ENCODE peak calls at places on chromosomes 7 and 10, in six cellular contexts. F is H1, S is HepG2, K is HCT116, T is K562, B is GM12878. N is an unnamed sample.

GRCh38 chr10:124152139-124152780 is 58.9 kb upstream of the CHST15 start:
- DNase-seq in F (no peak), K (peak), B (no peak), T (no peak), S (peak), N (no peak)

GRCh38 chr10:98425511-98426352 is 10.8 kb upstream of the PYROXD2 start:
- DNase-seq in F (no peak), B (no peak), S (peak), T (peak), K (peak), N (peak)

GRCh38 chr10:17751781-17752445 is at the start of gene TMEM236:
- DNase-seq in K (no peak), B (no peak), T (no peak), S (no peak), F (no peak), N (no peak)

GRCh38 chr10:29199344-29199743 is 89.5 kb upstream of the LYZL1 start:
- DNase-seq in S (no peak), K (no peak), B (no peak), F (no peak), T (no peak), N (no peak)

GRCh38 chr7:2282185-2282751 is 32.0 kb downstream of the SNX8 start:
- DNase-seq in K (no peak), F (no peak), B (no peak), S (no peak), T (peak), N (no peak)

GRCh38 chr7:158733762-158734494 is 29.3 kb upstream of the NCAPG2 start:
- DNase-seq in S (no peak), F (no peak), T (no peak), K (no peak), B (no peak), N (no peak)

GRCh38 chr10:21758671-21759070 is 224.6 kb downstream of the MLLT10 start:
- DNase-seq in S (no peak), K (no peak), F (no peak), B (no peak), T (no peak), N (no peak)

GRCh38 chr7:16900212-16900768 is 18.5 kb upstream of the AGR3 start:
- DNase-seq in B (no peak), F (no peak), T (no peak), K (no peak), S (no peak), N (no peak)

GRCh38 chr10:70589762-70590662 is 12.5 kb downstream of the PRF1 start:
- DNase-seq in B (no peak), F (no peak), K (no peak), T (peak), S (no peak), N (no peak)

GRCh38 chr10:124568339-124568738 is 106.7 kb downstream of the LHPP start:
- DNase-seq in F (no peak), B (no peak), S (no peak), T (no peak), K (no peak), N (no peak)

GRCh38 chr7:111650456-111650999 is 88.2 kb upstream of the IMMP2L start:
- DNase-seq in B (no peak), K (no peak), S (peak), T (no peak), F (no peak), N (no peak)

GRCh38 chr7:143381427-143382125 is 431 bp downstream of the ZYX start:
- DNase-seq in T (peak), F (no peak), S (no peak), B (no peak), K (no peak), N (peak)

GRCh38 chr10:25808372-25808771 is 125.7 kb upstream of the MYO3A start:
- DNase-seq in B (no peak), K (no peak), S (no peak), F (no peak), T (no peak), N (no peak)

GRCh38 chr7:2980406-2981102 is 63.1 kb downstream of the CARD11 start:
- DNase-seq in T (no peak), S (no peak), K (no peak), F (no peak), B (no peak), N (no peak)

GRCh38 chr10:132100556-132101349 is 35.0 kb downstream of the JAKMIP3 start:
- DNase-seq in K (no peak), T (no peak), S (no peak), F (no peak), B (no peak), N (no peak)

GRCh38 chr7:75688200-75689136 is 50.3 kb downstream of the HIP1 start:
- DNase-seq in T (no peak), S (peak), F (no peak), B (no peak), K (no peak), N (no peak)

GRCh38 chr10:56823849-56824248 is 462.8 kb upstream of the ZWINT start:
- DNase-seq in T (peak), F (no peak), B (peak), K (no peak), S (peak), N (peak)

GRCh38 chr7:72805526-72806494 is 22.2 kb downstream of the TYW1B start:
- DNase-seq in B (no peak), S (peak), T (peak), F (no peak), K (no peak), N (no peak)

GRCh38 chr7:49187543-49188268 is 263.4 kb downstream of the CDC14C start:
- DNase-seq in F (no peak), K (no peak), T (no peak), B (no peak), S (no peak), N (no peak)

GRCh38 chr7:48718731-48719387 is 205.5 kb upstream of the CDC14C start:
- DNase-seq in S (no peak), K (no peak), B (no peak), T (no peak), F (no peak), N (no peak)

GRCh38 chr10:11164806-11165590 is 147.3 kb downstream of the CELF2 start:
- DNase-seq in K (no peak), F (no peak), S (no peak), B (no peak), T (peak), N (no peak)

GRCh38 chr7:64101126-64101942 is 56.1 kb downstream of the ZNF727 start:
- DNase-seq in S (no peak), K (no peak), B (no peak), F (no peak), T (no peak), N (no peak)

GRCh38 chr10:100872034-100872791 is 40.5 kb upstream of the SLF2 start:
- DNase-seq in F (peak), K (peak), T (peak), S (no peak), B (no peak), N (peak)

GRCh38 chr7:103116511-103116910 is 32.4 kb downstream of the NAPEPLD start:
- DNase-seq in S (no peak), T (no peak), F (no peak), B (no peak), K (no peak), N (no peak)

GRCh38 chr10:92156874-92157273 is 134.0 kb downstream of the CPEB3 start:
- DNase-seq in T (no peak), S (no peak), K (no peak), F (no peak), B (no peak), N (peak)

GRCh38 chr7:27606270-27607209 is 56.1 kb downstream of the HIBADH start:
- DNase-seq in T (no peak), K (no peak), F (no peak), B (no peak), S (peak), N (no peak)

GRCh38 chr7:27608776-27609495 is 53.7 kb downstream of the HIBADH start:
- DNase-seq in S (no peak), T (peak), F (no peak), K (no peak), B (no peak), N (no peak)

GRCh38 chr7:27614102-27614501 is 48.6 kb downstream of the HIBADH start:
- DNase-seq in S (no peak), K (no peak), F (no peak), B (no peak), T (no peak), N (no peak)

GRCh38 chr7:27607210-27607606 is 55.5 kb downstream of the HIBADH start:
- DNase-seq in K (no peak), T (no peak), F (no peak), B (no peak), S (no peak), N (no peak)

GRCh38 chr7:27611043-27611442 is 51.6 kb downstream of the HIBADH start:
- DNase-seq in F (no peak), K (no peak), T (no peak), B (no peak), S (no peak), N (no peak)
- TF ChIP-seq JUND in F (no peak), K (no peak), T (no peak), B (no peak), S (no peak), N (no peak)

GRCh38 chr7:30789334-30789711 is 18.1 kb downstream of the MINDY4 start:
- DNase-seq in S (no peak), F (no peak), K (no peak), T (no peak), B (no peak), N (no peak)
- TF ChIP-seq JUND in S (no peak), F (no peak), K (no peak), T (no peak), B (no peak), N (no peak)

DNA sequence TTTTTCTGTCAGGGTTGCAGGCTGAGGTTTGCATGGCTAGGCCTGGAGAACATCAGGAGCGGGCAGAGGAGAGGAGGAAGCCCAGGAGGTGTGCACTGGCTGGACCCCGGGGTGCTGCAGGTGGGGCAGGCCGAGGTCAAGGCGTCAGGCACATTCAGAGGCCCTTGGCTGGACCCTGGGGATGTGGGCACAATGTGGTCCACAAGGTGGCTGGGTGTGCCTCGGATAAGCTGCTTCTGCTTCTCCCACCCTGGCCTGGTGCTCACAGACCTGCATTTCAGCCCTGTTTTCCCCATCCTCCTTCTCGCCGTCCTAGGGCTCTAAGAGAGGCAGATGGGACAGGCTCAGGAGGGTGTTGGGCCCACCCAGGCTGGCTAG is 108.2 kb downstream of the ADCY1 start:
- DNase-seq in S (no peak), T (no peak), K (no peak), B (no peak), F (no peak), N (no peak)
- TF ChIP-seq JUND in S (no peak), T (no peak), K (no peak), B (no peak), F (no peak), N (no peak)

GRCh38 chr10:119991816-119992215 is 99.3 kb downstream of the SEC23IP start:
- DNase-seq in F (no peak), T (no peak), B (no peak), S (no peak), K (no peak), N (no peak)

GRCh38 chr10:119996944-119997343 is 104.4 kb downstream of the SEC23IP start:
- DNase-seq in S (no peak), B (no peak), T (no peak), K (no peak), F (no peak), N (no peak)

DNA sequence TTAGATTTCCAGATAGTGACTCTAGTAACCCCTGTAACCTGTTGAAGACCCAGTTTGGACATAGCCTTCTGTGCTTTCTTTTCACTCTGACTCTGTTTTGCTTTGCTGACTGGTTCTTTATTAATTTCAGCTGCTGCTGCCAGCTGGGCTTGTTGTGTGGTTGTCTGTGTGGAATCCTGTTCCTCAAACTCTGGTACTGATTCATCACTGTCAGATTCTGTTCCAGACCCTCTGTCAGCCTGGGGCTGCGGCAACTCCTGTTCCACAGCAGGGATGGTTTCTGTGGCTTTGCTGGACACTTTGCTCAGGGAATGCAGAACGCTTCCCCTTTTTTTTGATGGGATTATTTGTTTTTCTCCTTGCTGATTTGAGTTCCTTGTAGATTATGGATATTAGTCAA is 104.9 kb downstream of the SEC23IP start:
- DNase-seq in F (no peak), B (no peak), T (no peak), K (no peak), S (no peak), N (no peak)
- TF ChIP-seq JUND in F (no peak), B (no peak), T (no peak), K (no peak), S (no peak), N (no peak)

GRCh38 chr10:7317799-7318446 is 92.9 kb downstream of the SFMBT2 start:
- DNase-seq in K (no peak), F (no peak), B (no peak), S (no peak), T (no peak), N (no peak)
- TF ChIP-seq JUND in K (no peak), F (no peak), B (no peak), S (no peak), T (no peak), N (no peak)

DNA sequence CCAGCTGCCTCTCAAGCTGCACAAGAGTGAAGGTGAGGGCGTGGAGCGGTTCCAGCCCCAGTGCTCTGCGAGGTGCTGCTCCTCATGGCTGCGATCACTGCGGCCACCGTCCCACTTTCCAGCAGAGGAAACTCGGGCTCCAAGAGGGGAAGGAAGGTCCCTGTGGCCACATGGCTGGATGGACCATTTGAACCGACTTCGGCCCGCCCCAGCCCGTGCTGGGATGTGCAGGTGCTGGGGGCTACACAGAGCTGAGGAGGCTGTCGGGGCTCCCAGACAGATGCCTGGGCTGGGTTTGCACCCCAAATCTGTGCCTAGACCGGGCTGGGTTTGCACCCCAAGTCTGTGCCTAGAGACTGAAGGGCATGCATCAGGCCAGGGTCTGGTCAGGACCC is 186.6 kb downstream of the DNAJB6 start:
- DNase-seq in T (no peak), B (no peak), K (no peak), F (no peak), S (no peak), N (no peak)
- TF ChIP-seq JUND in T (no peak), B (no peak), K (no peak), F (no peak), S (no peak), N (no peak)

N was measured in T47D.